ENCODE peak calls at places on chromosomes 3 and 15, in nine cellular contexts. P, W, Z, C, G, R, F, X and N are unnamed samples.

GRCh38 chr3:73563896-73564582 is 60.7 kb downstream of the PDZRN3 start:
- DNase-seq in P (no peak), W (no peak), Z (no peak), C (peak; percentile 47), G (no peak), R (no peak), F (no peak), X (no peak), N (no peak)

GRCh38 chr3:178381971-178382370 is 154.3 kb upstream of the KCNMB2 start:
- DNase-seq in P (no peak), W (no peak), Z (no peak), C (peak; percentile 57), G (no peak), R (no peak), F (no peak), X (no peak), N (no peak)

GRCh38 chr3:9691636-9692035 is 12.0 kb upstream of the CPNE9 start:
- DNase-seq in P (no peak), W (no peak), Z (no peak), C (no peak), G (no peak), R (no peak), F (no peak), X (no peak), N (no peak)

GRCh38 chr3:197555281-197556261 is at the start of gene BDH1:
- DNase-seq in P (peak; percentile 45), W (no peak), Z (peak; percentile 41), C (peak; percentile 36), G (no peak), R (peak; percentile 85), F (peak; percentile 51), X (peak; percentile 58), N (no peak)

GRCh38 chr3:4752201-4753072 is 226.8 kb upstream of the BHLHE40 start:
- DNase-seq in P (no peak), W (no peak), Z (no peak), C (peak; percentile 21), G (no peak), R (no peak), F (peak; percentile 90), X (no peak), N (no peak)

GRCh38 chr15:65032823-65033537 is 3.5 kb upstream of the MTFMT start:
- DNase-seq in P (no peak), W (no peak), Z (peak; percentile 8), C (peak; percentile 87), G (no peak), R (peak; percentile 66), F (no peak), X (peak; percentile 79), N (peak; percentile 42)

GRCh38 chr3:150531775-150532174 is 14.5 kb downstream of the SERP1 start:
- DNase-seq in P (no peak), W (no peak), Z (no peak), C (no peak), G (no peak), R (no peak), F (no peak), X (no peak), N (no peak)

GRCh38 chr3:195004512-195005250 is 266.3 kb downstream of the XXYLT1 start:
- DNase-seq in P (no peak), W (no peak), Z (no peak), C (no peak), G (no peak), R (no peak), F (no peak), X (no peak), N (no peak)

GRCh38 chr3:136929984-136930671 is 27.7 kb upstream of the IL20RB start:
- DNase-seq in P (no peak), W (no peak), Z (no peak), C (peak; percentile 66), G (no peak), R (no peak), F (no peak), X (no peak), N (peak; percentile 53)

GRCh38 chr3:23319913-23320312 is 116.8 kb downstream of the UBE2E2 start:
- DNase-seq in P (no peak), W (no peak), Z (no peak), C (no peak), G (no peak), R (no peak), F (no peak), X (no peak), N (no peak)

GRCh38 chr15:76075060-76075459 is 15.3 kb downstream of the TMEM266 start:
- DNase-seq in P (no peak), W (no peak), Z (no peak), C (no peak), G (no peak), R (no peak), F (no peak), X (no peak), N (no peak)

GRCh38 chr3:143775401-143775970 is 72.8 kb downstream of the SLC9A9 start:
- DNase-seq in P (no peak), W (peak; percentile 19), Z (no peak), C (peak; percentile 65), G (peak; percentile 12), R (peak; percentile 30), F (peak; percentile 7), X (peak; percentile 47), N (no peak)

GRCh38 chr3:78831446-78831972 is 936.3 kb downstream of the ROBO1 start:
- DNase-seq in P (no peak), W (no peak), Z (no peak), C (no peak), G (no peak), R (peak; percentile 17), F (no peak), X (no peak), N (no peak)

GRCh38 chr3:59542276-59542675 is 492.5 kb upstream of the CFAP20DC start:
- DNase-seq in P (no peak), W (no peak), Z (no peak), C (no peak), G (no peak), R (no peak), F (no peak), X (no peak), N (no peak)

GRCh38 chr15:96750361-96750760 is 419.9 kb downstream of the NR2F2 start:
- DNase-seq in P (no peak), W (no peak), Z (no peak), C (no peak), G (no peak), R (no peak), F (no peak), X (no peak), N (no peak)

GRCh38 chr15:41659190-41659589 is 1.0 kb upstream of the MGA start:
- DNase-seq in P (no peak), W (no peak), Z (no peak), C (no peak), G (no peak), R (no peak), F (no peak), X (no peak), N (no peak)

GRCh38 chr3:184448321-184449160 is 68.7 kb downstream of the CHRD start:
- DNase-seq in P (no peak), W (no peak), Z (no peak), C (peak; percentile 72), G (no peak), R (no peak), F (no peak), X (peak; percentile 98), N (no peak)

GRCh38 chr15:66960519-66960918 is 104.9 kb upstream of the SMAD3 start:
- DNase-seq in P (no peak), W (no peak), Z (no peak), C (no peak), G (no peak), R (no peak), F (no peak), X (no peak), N (no peak)

GRCh38 chr3:46987485-46988401 is 8.3 kb downstream of the NBEAL2 start:
- DNase-seq in P (peak; percentile 70), W (no peak), Z (peak; percentile 87), C (no peak), G (peak; percentile 83), R (peak; percentile 92), F (peak; percentile 94), X (peak; percentile 86), N (peak; percentile 74)

GRCh38 chr15:28995193-28995592 is 109.4 kb downstream of the APBA2 start:
- DNase-seq in P (no peak), W (no peak), Z (no peak), C (no peak), G (no peak), R (no peak), F (no peak), X (no peak), N (no peak)

GRCh38 chr3:8539419-8539818 is 37.8 kb downstream of the LMCD1 start:
- DNase-seq in P (no peak), W (no peak), Z (no peak), C (peak; percentile 51), G (no peak), R (no peak), F (no peak), X (peak; percentile 74), N (no peak)

GRCh38 chr3:188664795-188665194 is 507.0 kb upstream of the TPRG1 start:
- DNase-seq in P (no peak), W (no peak), Z (no peak), C (no peak), G (no peak), R (peak; percentile 29), F (no peak), X (peak; percentile 29), N (no peak)

GRCh38 chr3:21893250-21893649 is 142.2 kb upstream of the ZNF385D start:
- DNase-seq in P (no peak), W (no peak), Z (no peak), C (peak; percentile 50), G (no peak), R (no peak), F (no peak), X (no peak), N (no peak)

GRCh38 chr15:84852212-84852611 is 32.2 kb upstream of the SLC28A1 start:
- DNase-seq in P (no peak), W (no peak), Z (no peak), C (no peak), G (no peak), R (no peak), F (no peak), X (no peak), N (no peak)